ENCODE peak calls at places on chromosome 22, in five cellular contexts. P, W, Z, Y and Q are unnamed samples. For H3K4me1, the result is how much of the 10 kb centered on the place peaks cover.

GRCh38 chr22:28139993-28140392 is 220.9 kb upstream of the PITPNB start:
- DNase-seq in W (peak), Y (peak), P (no peak), Z (no peak), Q (no peak)

GRCh38 chr22:45581549-45582080 is 78.9 kb downstream of the FBLN1 start:
- DNase-seq in W (no peak), Y (no peak), Z (no peak), P (no peak), Q (no peak)

GRCh38 chr22:41888638-41889200 is 26.2 kb downstream of the SHISA8 start:
- DNase-seq in Y (no peak), Z (no peak), W (peak), P (no peak), Q (no peak)

GRCh38 chr22:22371031-22371541 is 126.5 kb downstream of the VPREB1 start:
- DNase-seq in W (no peak), P (peak), Y (no peak), Z (no peak), Q (no peak)

GRCh38 chr22:31659246-31659645 is 2.8 kb downstream of the PISD start:
- DNase-seq in Y (peak), Z (no peak), P (no peak), W (peak), Q (no peak)

GRCh38 chr22:42090596-42091445 is at the start of gene NDUFA6:
- DNase-seq in Z (peak), P (peak), Y (peak), W (peak), Q (peak)

GRCh38 chr22:27836181-27836580 is 34.6 kb upstream of the MN1 start:
- DNase-seq in P (no peak), W (no peak), Y (no peak), Z (no peak), Q (no peak)

GRCh38 chr22:43289976-43290663 is 53.1 kb downstream of the SCUBE1 start:
- DNase-seq in P (peak), Z (peak), Y (peak), W (no peak), Q (no peak)

GRCh38 chr22:44182591-44183588 is 2.2 kb downstream of the PARVG start:
- DNase-seq in Y (no peak), P (peak), W (no peak), Z (peak), Q (peak)

GRCh38 chr22:31680764-31681624 is 19.0 kb upstream of the PISD start:
- DNase-seq in Z (no peak), W (peak), Y (peak), P (peak), Q (no peak)

GRCh38 chr22:29121124-29121523 is 48.3 kb downstream of the KREMEN1 start:
- DNase-seq in P (no peak), Z (no peak), W (no peak), Y (no peak), Q (no peak)

GRCh38 chr22:32385681-32386080 is 26.4 kb downstream of the RTCB start:
- DNase-seq in Y (no peak), W (no peak), P (no peak), Z (no peak), Q (no peak)

GRCh38 chr22:29359469-29359868 is 28.9 kb downstream of the AP1B1 start:
- DNase-seq in P (peak), W (peak), Z (peak), Y (no peak), Q (no peak)

GRCh38 chr22:40203568-40203967 is 25.8 kb downstream of the TNRC6B start:
- DNase-seq in Y (no peak), W (no peak), P (no peak), Z (no peak), Q (no peak)

GRCh38 chr22:27990879-27991278 is 71.8 kb upstream of the PITPNB start:
- DNase-seq in Z (peak), P (peak), W (no peak), Y (no peak), Q (peak)

GRCh38 chr22:28950567-28951411 is 67.4 kb downstream of the ZNRF3 start:
- DNase-seq in W (no peak), P (no peak), Z (no peak), Y (no peak), Q (no peak)

GRCh38 chr22:32476286-32476685 is 1.7 kb downstream of the FBXO7 start:
- DNase-seq in P (no peak), W (no peak), Y (no peak), Z (no peak), Q (no peak)

GRCh38 chr22:28952857-28953256 is 69.5 kb downstream of the ZNRF3 start:
- DNase-seq in Y (no peak), Z (no peak), P (no peak), W (peak), Q (no peak)

GRCh38 chr22:41191467-41191866 is 13.6 kb upstream of the L3MBTL2 start:
- DNase-seq in Y (no peak), Z (no peak), W (no peak), P (no peak), Q (no peak)

GRCh38 chr22:48284671-48285070 is 1522.2 kb downstream of the TBC1D22A start:
- DNase-seq in Z (no peak), Y (no peak), W (no peak), P (no peak), Q (no peak)

GRCh38 chr22:28441720-28442263 is 237.8 kb downstream of the TTC28 start:
- DNase-seq in Z (no peak), W (peak), Y (no peak), P (no peak), Q (no peak)

GRCh38 chr22:44566911-44567310 is 68.9 kb upstream of the RTL6 start:
- DNase-seq in W (no peak), P (no peak), Y (no peak), Z (peak), Q (peak)

GRCh38 chr22:43168416-43169309 is 17.3 kb downstream of the TSPO start:
- DNase-seq in W (no peak), P (peak), Y (peak), Z (no peak), Q (no peak)

GRCh38 chr22:47392054-47392347 is 629.6 kb downstream of the TBC1D22A start:
- DNase-seq in Y (no peak), W (no peak), Z (peak), P (no peak), Q (no peak)

GRCh38 chr22:22882033-22882717 is 5.4 kb upstream of the IGLL5 start:
- DNase-seq in Y (peak), Z (no peak), P (no peak), W (no peak), Q (no peak)

GRCh38 chr22:30744224-30744623 is 49.5 kb downstream of the OSBP2 start:
- DNase-seq in W (no peak), Z (no peak), Y (no peak), P (no peak), Q (no peak)

DNA sequence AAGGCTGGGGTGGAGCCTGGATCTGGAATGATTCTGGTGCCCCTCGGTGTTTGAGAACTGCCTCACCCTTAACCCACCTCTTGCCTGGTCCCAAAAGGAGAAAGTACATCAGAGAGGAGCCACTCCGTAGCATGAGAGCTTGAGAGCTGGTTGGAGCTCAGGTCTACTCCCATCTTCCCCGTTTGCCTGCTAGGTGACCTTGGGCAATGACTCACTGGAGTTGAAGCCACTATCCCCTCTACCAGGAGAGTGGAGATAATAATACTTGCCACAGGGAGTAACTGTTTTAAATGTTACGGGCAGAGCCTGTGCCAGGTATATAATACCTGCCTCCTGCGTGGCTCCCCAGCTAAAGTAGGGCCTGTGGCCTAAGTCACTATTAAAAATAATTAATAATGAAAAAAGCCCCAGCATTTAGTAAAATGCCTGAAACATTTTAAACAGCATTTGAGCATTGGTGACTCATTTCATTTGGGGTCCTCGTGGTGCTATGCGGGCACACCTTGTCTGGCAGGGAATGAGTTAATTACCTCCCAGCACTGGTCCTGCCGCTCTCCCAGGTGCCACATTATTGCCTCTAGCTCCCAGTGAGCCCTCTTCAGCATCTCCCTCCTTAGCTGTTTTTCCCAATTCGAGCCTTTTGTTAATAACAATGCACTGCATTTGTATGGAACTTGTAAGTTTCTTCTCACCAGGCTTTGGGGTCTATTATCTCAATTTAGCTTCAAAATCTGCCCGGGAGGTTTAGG is 22.5 kb downstream of the CYTH4 start:
- DNase-seq in Y (peak), Z (no peak), W (peak), P (no peak), Q (no peak)
- H3K4me1 ChIP-seq in Y (half or more), Z (under half), W (half or more), P (under half), Q (under half)

DNA sequence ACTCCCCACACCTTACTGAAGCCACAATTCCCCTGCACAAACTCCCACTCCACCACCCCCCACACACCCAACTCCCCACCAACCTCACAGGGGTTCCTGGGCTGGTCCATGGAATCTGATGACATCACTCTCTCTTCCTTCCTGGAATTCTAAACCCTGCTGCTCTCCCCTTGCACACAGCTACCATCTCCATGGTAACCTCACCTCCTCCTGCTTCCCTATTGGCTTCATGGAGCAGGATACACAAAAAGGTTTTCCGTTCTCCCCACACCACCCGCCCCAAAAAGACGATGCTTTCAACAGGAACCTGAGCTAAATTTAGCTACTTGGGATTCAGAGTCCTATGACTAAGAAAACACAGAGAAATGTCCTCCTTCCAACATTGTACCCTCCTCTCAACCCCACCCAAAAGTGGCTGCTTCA is 67.1 kb downstream of the RBFOX2 start:
- DNase-seq in Z (no peak), Y (no peak), P (peak), W (peak), Q (peak)
- TF ChIP-seq CTCF in Z (no peak), Y (no peak), P (no peak), W (no peak), Q (no peak)

GRCh38 chr22:49627217-49628181 is 200.2 kb downstream of the BRD1 start:
- DNase-seq in P (no peak), W (no peak), Y (no peak), Z (peak), Q (no peak)
- H3K4me1 ChIP-seq in P (under half), W (under half), Y (under half), Z (under half), Q (under half)

GRCh38 chr22:20186183-20186870 is 35.5 kb upstream of the CCDC188 start:
- DNase-seq in Z (no peak), P (no peak), W (no peak), Y (no peak), Q (no peak)
- TF ChIP-seq CTCF in Z (no peak), P (no peak), W (no peak), Y (no peak), Q (no peak)

DNA sequence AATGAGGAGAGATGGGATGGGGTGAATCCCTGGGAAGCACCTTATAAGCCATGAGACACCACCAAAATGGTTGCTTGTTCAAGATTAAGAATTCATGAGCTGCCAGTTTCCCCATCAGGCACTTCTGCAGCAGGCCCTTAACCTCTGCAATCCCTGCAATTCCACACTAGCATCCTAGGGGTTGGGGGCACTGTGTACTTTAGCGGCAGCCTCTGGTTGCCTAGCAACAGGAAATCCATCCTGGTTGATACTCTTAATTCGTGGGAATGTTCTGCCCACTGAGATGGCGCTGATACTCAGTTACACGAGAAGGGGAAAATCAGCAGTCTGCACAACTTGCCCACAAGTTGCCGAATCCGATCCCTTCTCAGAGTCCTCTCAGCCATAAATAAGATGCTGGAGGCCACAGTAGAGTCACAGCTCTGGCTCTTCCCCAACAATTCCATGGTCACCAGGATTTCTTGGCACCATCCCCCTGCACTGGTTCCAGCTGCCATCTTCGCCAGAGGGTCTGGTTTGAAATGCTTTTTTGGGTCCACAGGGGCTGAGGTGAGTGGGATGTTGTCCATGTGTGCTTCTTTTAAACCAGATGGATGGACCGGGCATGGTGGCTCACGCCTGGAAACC is 57.6 kb upstream of the CRYBB3 start:
- DNase-seq in P (no peak), W (no peak), Z (no peak), Y (no peak), Q (no peak)
- H3K4me1 ChIP-seq in P (half or more), W (under half), Z (under half), Y (under half), Q (under half)

DNA sequence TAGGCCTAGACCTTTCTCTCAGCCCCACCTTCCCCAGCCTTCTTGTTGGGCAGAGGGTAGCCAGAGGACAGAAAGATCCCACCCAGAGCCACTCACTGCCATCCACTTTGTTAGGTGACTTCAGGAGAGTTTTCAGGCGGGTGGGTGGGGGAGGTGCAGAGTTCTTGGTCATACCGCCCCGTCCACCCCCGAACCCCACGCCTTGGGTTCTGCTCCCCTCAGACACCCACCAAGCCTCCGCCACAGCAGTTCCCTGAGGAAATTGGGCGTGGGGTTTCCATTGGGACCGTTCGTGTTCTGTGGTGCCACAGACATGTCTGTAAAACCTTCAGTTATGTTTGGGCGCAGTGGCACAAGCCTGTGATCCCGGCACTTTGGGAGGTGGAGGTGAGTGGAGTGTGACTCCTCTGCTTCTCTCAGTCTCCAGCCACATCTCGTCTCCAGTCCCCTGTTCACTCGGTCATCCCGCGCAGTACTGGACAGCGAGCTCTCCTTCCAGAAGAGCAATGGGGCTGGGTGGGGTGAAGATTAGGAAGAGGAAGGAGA is 1.5 kb downstream of the MIF start:
- DNase-seq in P (no peak), Z (no peak), W (no peak), Y (no peak), Q (no peak)
- TF ChIP-seq CTCF in P (no peak), Z (no peak), W (no peak), Y (no peak), Q (no peak)

GRCh38 chr22:20610757-20611156 is 103.3 kb downstream of the MED15 start:
- DNase-seq in P (no peak), W (no peak), Y (no peak), Z (no peak), Q (no peak)
- H3K4me1 ChIP-seq in P (under half), W (under half), Y (under half), Z (under half), Q (under half)